ENCODE peak calls at places on chromosome 14, in eight cellular contexts. H is body of pancreas, P is WERI-Rb-1, V is Peyer's patch, G is A673, T is fibroblast of lung, X is stomach, J is H9. O is an unnamed sample.

GRCh38 chr14:105377555-105378182 is 20.7 kb upstream of the TEX22 start:
- DNase-seq in H (no peak), P (no peak), V (no peak), G (no peak), T (no peak), X (no peak), J (peak), O (no peak)

GRCh38 chr14:67391266-67391665 is 20.7 kb downstream of the PLEK2 start:
- DNase-seq in H (no peak), P (no peak), V (no peak), G (no peak), T (no peak), X (no peak), J (no peak), O (no peak)

GRCh38 chr14:94054401-94054800 is 26.6 kb downstream of the DDX24 start:
- DNase-seq in H (no peak), P (no peak), V (no peak), G (no peak), T (no peak), X (no peak), J (no peak), O (no peak)

GRCh38 chr14:62087191-62087590 is 325.0 kb downstream of the SNAPC1 start:
- DNase-seq in H (no peak), P (no peak), V (no peak), G (no peak), T (no peak), X (no peak), J (no peak), O (no peak)

GRCh38 chr14:24965934-24966593 is 83.9 kb downstream of the STXBP6 start:
- DNase-seq in H (peak), P (no peak), V (no peak), G (peak), T (peak), X (peak), J (no peak), O (no peak)

GRCh38 chr14:31449971-31450610 is 7.2 kb downstream of the DTD2 start:
- DNase-seq in H (no peak), P (no peak), V (no peak), G (peak), T (peak), X (no peak), J (no peak), O (no peak)

GRCh38 chr14:68164723-68165122 is 345.1 kb downstream of the RAD51B start:
- DNase-seq in H (peak), P (no peak), V (no peak), G (no peak), T (no peak), X (no peak), J (no peak), O (no peak)

GRCh38 chr14:30532264-30532663 is 26.7 kb upstream of the G2E3 start:
- DNase-seq in H (no peak), P (no peak), V (no peak), G (no peak), T (peak), X (no peak), J (no peak), O (no peak)

GRCh38 chr14:67440513-67440912 is 28.5 kb upstream of the PLEK2 start:
- DNase-seq in H (peak), P (no peak), V (no peak), G (no peak), T (no peak), X (no peak), J (no peak), O (no peak)

GRCh38 chr14:36773136-36773540 is 111.5 kb downstream of the PAX9 start:
- DNase-seq in H (no peak), P (no peak), V (no peak), G (peak), T (no peak), X (no peak), J (no peak), O (no peak)

GRCh38 chr14:37024166-37024565 is 148.2 kb downstream of the SLC25A21 start:
- DNase-seq in H (no peak), P (no peak), V (no peak), G (no peak), T (no peak), X (no peak), J (no peak), O (no peak)

GRCh38 chr14:104293851-104294627 is 155.7 kb downstream of the KIF26A start:
- DNase-seq in H (no peak), P (peak), V (no peak), G (peak), T (no peak), X (no peak), J (peak), O (no peak)

GRCh38 chr14:51527073-51527472 is 124.6 kb upstream of the FRMD6 start:
- DNase-seq in H (no peak), P (no peak), V (no peak), G (no peak), T (peak), X (no peak), J (no peak), O (no peak)

GRCh38 chr14:70886421-70887206 is 20.6 kb upstream of the PCNX1 start:
- DNase-seq in H (peak), P (no peak), V (peak), G (no peak), T (no peak), X (no peak), J (no peak), O (no peak)

GRCh38 chr14:34770901-34771300 is 56.5 kb upstream of the CFL2 start:
- DNase-seq in H (no peak), P (no peak), V (no peak), G (no peak), T (no peak), X (no peak), J (no peak), O (no peak)

GRCh38 chr14:34766611-34767010 is 52.2 kb upstream of the CFL2 start:
- DNase-seq in H (no peak), P (no peak), V (no peak), G (no peak), T (peak), X (no peak), J (no peak), O (no peak)

GRCh38 chr14:34766060-34766459 is 51.7 kb upstream of the CFL2 start:
- DNase-seq in H (no peak), P (no peak), V (no peak), G (peak), T (peak), X (no peak), J (no peak), O (no peak)
- TF ChIP-seq CTCF in H (no peak), P (no peak), V (no peak), G (peak), T (no peak), X (no peak), J (peak), O (no peak)

DNA sequence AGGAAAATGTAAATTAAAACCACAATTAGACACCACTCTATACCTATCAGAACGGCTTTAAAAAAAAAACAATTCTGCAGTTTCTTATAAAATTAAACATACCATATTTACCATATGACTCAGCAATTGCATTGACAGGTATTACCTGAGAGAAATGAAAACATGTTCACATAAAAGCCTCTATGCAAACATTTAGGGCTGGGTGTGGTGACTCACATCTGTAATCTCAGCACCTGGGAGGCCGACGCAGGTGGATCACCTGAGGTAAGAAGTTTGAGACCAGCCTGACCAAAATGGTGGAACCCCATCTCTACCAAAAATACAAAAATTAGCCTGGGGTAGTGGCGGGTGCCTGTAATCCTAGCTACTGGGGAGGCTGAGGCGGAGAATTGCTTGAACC is 41.1 kb downstream of the SPTB start:
- DNase-seq in H (no peak), P (no peak), V (no peak), G (no peak), T (no peak), X (no peak), J (no peak), O (no peak)
- H3K27ac ChIP-seq in H (no peak), P (no peak), V (no peak), G (no peak), T (no peak), X (no peak), J (no peak), O (no peak)

DNA sequence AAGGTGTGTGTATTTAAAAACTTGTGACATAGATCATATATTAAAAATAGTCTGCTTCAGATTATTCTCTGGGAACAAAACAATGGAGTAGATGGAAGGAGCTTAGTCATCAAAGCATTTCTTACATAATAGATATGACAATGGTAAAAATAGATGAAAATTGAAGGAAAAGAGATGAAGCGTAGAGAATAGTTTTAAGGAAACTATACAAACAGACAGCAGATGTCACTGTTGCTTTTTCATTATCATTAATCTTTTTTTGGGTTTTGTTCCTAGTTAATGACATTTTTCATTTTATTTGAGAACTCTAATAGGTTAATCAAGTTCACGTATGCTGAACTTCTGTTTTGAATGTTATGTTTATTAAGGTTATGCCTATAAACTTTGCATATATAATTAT is 149.2 kb upstream of the FBXO33 start:
- DNase-seq in H (no peak), P (no peak), V (no peak), G (peak), T (no peak), X (no peak), J (no peak), O (no peak)
- TF ChIP-seq CTCF in H (no peak), P (no peak), V (peak), G (peak), T (no peak), X (no peak), J (peak), O (peak)

GRCh38 chr14:92555440-92556111 is 42.0 kb downstream of the RIN3 start:
- DNase-seq in H (no peak), P (no peak), V (no peak), G (no peak), T (no peak), X (no peak), J (no peak), O (no peak)

GRCh38 chr14:92556255-92556741 is 42.7 kb downstream of the RIN3 start:
- DNase-seq in H (no peak), P (no peak), V (no peak), G (no peak), T (no peak), X (no peak), J (no peak), O (no peak)

GRCh38 chr14:92558319-92558718 is 44.7 kb downstream of the RIN3 start:
- DNase-seq in H (no peak), P (no peak), V (no peak), G (no peak), T (no peak), X (no peak), J (no peak), O (no peak)

GRCh38 chr14:92556863-92557543 is 43.4 kb downstream of the RIN3 start:
- DNase-seq in H (no peak), P (no peak), V (no peak), G (no peak), T (no peak), X (no peak), J (no peak), O (no peak)

GRCh38 chr14:92557544-92557912 is 43.9 kb downstream of the RIN3 start:
- DNase-seq in H (no peak), P (no peak), V (no peak), G (no peak), T (no peak), X (no peak), J (no peak), O (no peak)
- H3K27ac ChIP-seq in H (no peak), P (no peak), V (no peak), G (no peak), T (no peak), X (no peak), J (no peak), O (no peak)

GRCh38 chr14:22836301-22837058 is at the start of gene MMP14:
- DNase-seq in H (peak), P (no peak), V (peak), G (peak), T (peak), X (peak), J (peak), O (no peak)
- TF ChIP-seq CTCF in H (peak), P (no peak), V (no peak), G (peak), T (peak), X (no peak), J (peak), O (no peak)

DNA sequence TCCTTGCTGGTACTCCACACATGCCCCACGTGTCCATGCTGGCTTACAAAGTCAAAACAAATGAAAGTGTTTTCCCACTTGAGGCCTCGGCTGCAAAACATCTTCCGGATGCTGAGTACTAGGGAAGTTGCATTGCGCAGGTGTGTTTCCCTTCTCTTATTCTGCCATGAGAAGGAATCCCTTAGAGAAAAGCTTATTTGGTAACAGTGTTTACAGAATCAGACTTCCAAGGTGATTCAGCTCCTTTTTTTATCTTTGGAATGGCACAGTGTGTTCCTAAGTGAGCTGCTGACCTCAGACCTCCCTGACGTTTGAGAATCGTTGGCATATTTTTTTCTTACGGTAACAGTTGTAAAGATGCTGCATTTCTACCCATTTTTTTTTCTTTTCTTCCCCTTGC is 211.3 kb downstream of the ESR2 start:
- DNase-seq in H (peak), P (no peak), V (no peak), G (no peak), T (peak), X (no peak), J (no peak), O (no peak)
- H3K27ac ChIP-seq in H (peak), P (no peak), V (no peak), G (no peak), T (no peak), X (peak), J (no peak), O (no peak)

GRCh38 chr14:81256289-81256960 is 35.7 kb upstream of the GTF2A1 start:
- DNase-seq in H (no peak), P (no peak), V (no peak), G (no peak), T (no peak), X (no peak), J (no peak), O (no peak)

GRCh38 chr14:81246561-81247270 is 26.0 kb upstream of the GTF2A1 start:
- DNase-seq in H (no peak), P (no peak), V (no peak), G (no peak), T (no peak), X (no peak), J (no peak), O (no peak)

GRCh38 chr14:81247271-81247766 is 26.6 kb upstream of the GTF2A1 start:
- DNase-seq in H (peak), P (no peak), V (no peak), G (no peak), T (no peak), X (peak), J (no peak), O (no peak)

GRCh38 chr14:81252278-81252677 is 31.5 kb upstream of the GTF2A1 start:
- DNase-seq in H (no peak), P (no peak), V (no peak), G (no peak), T (no peak), X (no peak), J (no peak), O (no peak)
- TF ChIP-seq CTCF in H (no peak), P (no peak), V (no peak), G (peak), T (no peak), X (no peak), J (peak), O (no peak)